ENCODE peak calls at places on chromosomes 11 and 22, in nine cellular contexts. One of them, this sample, is unnamed.

GRCh38 chr11:45852018-45852711 is 4.9 kb downstream of the CRY2 start:
- DNase-seq in stimulated activated CD4-positive, alpha-beta T cell treated with anti-CD3 and anti-CD28 coated beads, Interleukin-15, amount 100 ng/mL, for 1 hour: no peak
- DNase-seq in hypothalamus: no peak
- DNase-seq in NCI-H2171: no peak
- DNase-seq in left cardiac atrium: no peak
- DNase-seq in CD4-positive, alpha-beta T cell: no peak
- DNase-seq in activated naive CD4-positive, alpha-beta T cell treated with Interleukin-2 at 50 U/mL for 16 hours: no peak
- DNase-seq in stimulated activated CD8-positive, alpha-beta memory T cell treated with anti-CD3 and anti-CD28 coated beads, Interleukin-7, amount 100 ng/mL, for 24 hours: no peak
- DNase-seq in NCI-H1092: no peak
- DNase-seq in this sample: no peak

GRCh38 chr22:23180301-23180892 is at the start of gene BCR:
- DNase-seq in stimulated activated CD8-positive, alpha-beta memory T cell treated with anti-CD3 and anti-CD28 coated beads, Interleukin-7, amount 100 ng/mL, for 24 hours: no peak
- DNase-seq in stimulated activated CD4-positive, alpha-beta T cell treated with anti-CD3 and anti-CD28 coated beads, Interleukin-15, amount 100 ng/mL, for 1 hour: peak
- DNase-seq in NCI-H1092: peak
- DNase-seq in activated naive CD4-positive, alpha-beta T cell treated with Interleukin-2 at 50 U/mL for 16 hours: peak
- DNase-seq in NCI-H2171: peak
- DNase-seq in hypothalamus: peak
- DNase-seq in left cardiac atrium: peak
- DNase-seq in CD4-positive, alpha-beta T cell: peak
- DNase-seq in this sample: peak

GRCh38 chr11:69925366-69926196 is 106.4 kb upstream of the FGF3 start:
- DNase-seq in NCI-H1092: no peak
- DNase-seq in stimulated activated CD8-positive, alpha-beta memory T cell treated with anti-CD3 and anti-CD28 coated beads, Interleukin-7, amount 100 ng/mL, for 24 hours: no peak
- DNase-seq in left cardiac atrium: no peak
- DNase-seq in NCI-H2171: no peak
- DNase-seq in activated naive CD4-positive, alpha-beta T cell treated with Interleukin-2 at 50 U/mL for 16 hours: no peak
- DNase-seq in CD4-positive, alpha-beta T cell: no peak
- DNase-seq in hypothalamus: no peak
- DNase-seq in stimulated activated CD4-positive, alpha-beta T cell treated with anti-CD3 and anti-CD28 coated beads, Interleukin-15, amount 100 ng/mL, for 1 hour: no peak
- DNase-seq in this sample: no peak

GRCh38 chr11:63017306-63017974 is 1.8 kb upstream of the SLC22A8 start:
- DNase-seq in CD4-positive, alpha-beta T cell: no peak
- DNase-seq in left cardiac atrium: no peak
- DNase-seq in activated naive CD4-positive, alpha-beta T cell treated with Interleukin-2 at 50 U/mL for 16 hours: no peak
- DNase-seq in stimulated activated CD8-positive, alpha-beta memory T cell treated with anti-CD3 and anti-CD28 coated beads, Interleukin-7, amount 100 ng/mL, for 24 hours: no peak
- DNase-seq in NCI-H2171: no peak
- DNase-seq in NCI-H1092: peak
- DNase-seq in stimulated activated CD4-positive, alpha-beta T cell treated with anti-CD3 and anti-CD28 coated beads, Interleukin-15, amount 100 ng/mL, for 1 hour: no peak
- DNase-seq in hypothalamus: no peak
- DNase-seq in this sample: no peak

GRCh38 chr11:28760676-28761390 is 652.6 kb downstream of the METTL15 start:
- DNase-seq in left cardiac atrium: no peak
- DNase-seq in hypothalamus: no peak
- DNase-seq in activated naive CD4-positive, alpha-beta T cell treated with Interleukin-2 at 50 U/mL for 16 hours: no peak
- DNase-seq in CD4-positive, alpha-beta T cell: no peak
- DNase-seq in stimulated activated CD8-positive, alpha-beta memory T cell treated with anti-CD3 and anti-CD28 coated beads, Interleukin-7, amount 100 ng/mL, for 24 hours: no peak
- DNase-seq in NCI-H2171: no peak
- DNase-seq in NCI-H1092: no peak
- DNase-seq in stimulated activated CD4-positive, alpha-beta T cell treated with anti-CD3 and anti-CD28 coated beads, Interleukin-15, amount 100 ng/mL, for 1 hour: no peak
- DNase-seq in this sample: no peak

GRCh38 chr11:71339178-71339881 is 87.0 kb upstream of the SHANK2 start:
- DNase-seq in CD4-positive, alpha-beta T cell: no peak
- DNase-seq in stimulated activated CD4-positive, alpha-beta T cell treated with anti-CD3 and anti-CD28 coated beads, Interleukin-15, amount 100 ng/mL, for 1 hour: no peak
- DNase-seq in activated naive CD4-positive, alpha-beta T cell treated with Interleukin-2 at 50 U/mL for 16 hours: no peak
- DNase-seq in left cardiac atrium: no peak
- DNase-seq in NCI-H2171: no peak
- DNase-seq in NCI-H1092: no peak
- DNase-seq in stimulated activated CD8-positive, alpha-beta memory T cell treated with anti-CD3 and anti-CD28 coated beads, Interleukin-7, amount 100 ng/mL, for 24 hours: no peak
- DNase-seq in hypothalamus: no peak
- DNase-seq in this sample: no peak

GRCh38 chr22:32803020-32803758 is 1.7 kb downstream of the TIMP3 start:
- DNase-seq in stimulated activated CD8-positive, alpha-beta memory T cell treated with anti-CD3 and anti-CD28 coated beads, Interleukin-7, amount 100 ng/mL, for 24 hours: no peak
- DNase-seq in NCI-H2171: no peak
- DNase-seq in activated naive CD4-positive, alpha-beta T cell treated with Interleukin-2 at 50 U/mL for 16 hours: no peak
- DNase-seq in left cardiac atrium: no peak
- DNase-seq in hypothalamus: no peak
- DNase-seq in stimulated activated CD4-positive, alpha-beta T cell treated with anti-CD3 and anti-CD28 coated beads, Interleukin-15, amount 100 ng/mL, for 1 hour: no peak
- DNase-seq in CD4-positive, alpha-beta T cell: no peak
- DNase-seq in NCI-H1092: no peak
- DNase-seq in this sample: no peak

GRCh38 chr22:46075764-46076531 is 74.4 kb upstream of the PPARA start:
- DNase-seq in activated naive CD4-positive, alpha-beta T cell treated with Interleukin-2 at 50 U/mL for 16 hours: no peak
- DNase-seq in NCI-H1092: no peak
- DNase-seq in CD4-positive, alpha-beta T cell: no peak
- DNase-seq in NCI-H2171: no peak
- DNase-seq in left cardiac atrium: peak
- DNase-seq in stimulated activated CD8-positive, alpha-beta memory T cell treated with anti-CD3 and anti-CD28 coated beads, Interleukin-7, amount 100 ng/mL, for 24 hours: no peak
- DNase-seq in hypothalamus: no peak
- DNase-seq in stimulated activated CD4-positive, alpha-beta T cell treated with anti-CD3 and anti-CD28 coated beads, Interleukin-15, amount 100 ng/mL, for 1 hour: no peak
- DNase-seq in this sample: no peak

GRCh38 chr11:17651681-17652080 is 67.7 kb upstream of the MYOD1 start:
- DNase-seq in CD4-positive, alpha-beta T cell: no peak
- DNase-seq in hypothalamus: no peak
- DNase-seq in NCI-H1092: no peak
- DNase-seq in stimulated activated CD4-positive, alpha-beta T cell treated with anti-CD3 and anti-CD28 coated beads, Interleukin-15, amount 100 ng/mL, for 1 hour: no peak
- DNase-seq in NCI-H2171: peak
- DNase-seq in stimulated activated CD8-positive, alpha-beta memory T cell treated with anti-CD3 and anti-CD28 coated beads, Interleukin-7, amount 100 ng/mL, for 24 hours: no peak
- DNase-seq in left cardiac atrium: no peak
- DNase-seq in activated naive CD4-positive, alpha-beta T cell treated with Interleukin-2 at 50 U/mL for 16 hours: no peak
- DNase-seq in this sample: no peak

GRCh38 chr11:44760917-44761545 is 34.3 kb downstream of the TSPAN18 start:
- DNase-seq in activated naive CD4-positive, alpha-beta T cell treated with Interleukin-2 at 50 U/mL for 16 hours: no peak
- DNase-seq in stimulated activated CD8-positive, alpha-beta memory T cell treated with anti-CD3 and anti-CD28 coated beads, Interleukin-7, amount 100 ng/mL, for 24 hours: no peak
- DNase-seq in NCI-H1092: no peak
- DNase-seq in hypothalamus: no peak
- DNase-seq in left cardiac atrium: peak
- DNase-seq in NCI-H2171: no peak
- DNase-seq in CD4-positive, alpha-beta T cell: no peak
- DNase-seq in stimulated activated CD4-positive, alpha-beta T cell treated with anti-CD3 and anti-CD28 coated beads, Interleukin-15, amount 100 ng/mL, for 1 hour: no peak
- DNase-seq in this sample: no peak

GRCh38 chr11:862028-862703 is 19.5 kb downstream of the TSPAN4 start:
- DNase-seq in hypothalamus: no peak
- DNase-seq in CD4-positive, alpha-beta T cell: no peak
- DNase-seq in NCI-H2171: peak
- DNase-seq in left cardiac atrium: peak
- DNase-seq in activated naive CD4-positive, alpha-beta T cell treated with Interleukin-2 at 50 U/mL for 16 hours: no peak
- DNase-seq in stimulated activated CD4-positive, alpha-beta T cell treated with anti-CD3 and anti-CD28 coated beads, Interleukin-15, amount 100 ng/mL, for 1 hour: no peak
- DNase-seq in NCI-H1092: no peak
- DNase-seq in stimulated activated CD8-positive, alpha-beta memory T cell treated with anti-CD3 and anti-CD28 coated beads, Interleukin-7, amount 100 ng/mL, for 24 hours: no peak
- DNase-seq in this sample: no peak

GRCh38 chr22:20057596-20058268 is 22.3 kb upstream of the DGCR8 start:
- DNase-seq in activated naive CD4-positive, alpha-beta T cell treated with Interleukin-2 at 50 U/mL for 16 hours: no peak
- DNase-seq in stimulated activated CD4-positive, alpha-beta T cell treated with anti-CD3 and anti-CD28 coated beads, Interleukin-15, amount 100 ng/mL, for 1 hour: no peak
- DNase-seq in stimulated activated CD8-positive, alpha-beta memory T cell treated with anti-CD3 and anti-CD28 coated beads, Interleukin-7, amount 100 ng/mL, for 24 hours: no peak
- DNase-seq in left cardiac atrium: no peak
- DNase-seq in NCI-H1092: no peak
- DNase-seq in hypothalamus: no peak
- DNase-seq in CD4-positive, alpha-beta T cell: no peak
- DNase-seq in NCI-H2171: no peak
- DNase-seq in this sample: no peak

GRCh38 chr22:17083811-17084540 is 824 bp upstream of the IL17RA start:
- DNase-seq in left cardiac atrium: no peak
- DNase-seq in CD4-positive, alpha-beta T cell: no peak
- DNase-seq in stimulated activated CD4-positive, alpha-beta T cell treated with anti-CD3 and anti-CD28 coated beads, Interleukin-15, amount 100 ng/mL, for 1 hour: no peak
- DNase-seq in stimulated activated CD8-positive, alpha-beta memory T cell treated with anti-CD3 and anti-CD28 coated beads, Interleukin-7, amount 100 ng/mL, for 24 hours: no peak
- DNase-seq in NCI-H1092: no peak
- DNase-seq in hypothalamus: no peak
- DNase-seq in NCI-H2171: no peak
- DNase-seq in activated naive CD4-positive, alpha-beta T cell treated with Interleukin-2 at 50 U/mL for 16 hours: no peak
- DNase-seq in this sample: no peak

GRCh38 chr11:111793863-111794262 is 27.7 kb upstream of the PPP2R1B start:
- DNase-seq in left cardiac atrium: peak
- DNase-seq in stimulated activated CD8-positive, alpha-beta memory T cell treated with anti-CD3 and anti-CD28 coated beads, Interleukin-7, amount 100 ng/mL, for 24 hours: no peak
- DNase-seq in hypothalamus: no peak
- DNase-seq in stimulated activated CD4-positive, alpha-beta T cell treated with anti-CD3 and anti-CD28 coated beads, Interleukin-15, amount 100 ng/mL, for 1 hour: no peak
- DNase-seq in CD4-positive, alpha-beta T cell: no peak
- DNase-seq in activated naive CD4-positive, alpha-beta T cell treated with Interleukin-2 at 50 U/mL for 16 hours: no peak
- DNase-seq in NCI-H2171: no peak
- DNase-seq in NCI-H1092: no peak
- DNase-seq in this sample: no peak

GRCh38 chr11:6599449-6599848 is 4.0 kb downstream of the RRP8 start:
- DNase-seq in NCI-H1092: no peak
- DNase-seq in left cardiac atrium: no peak
- DNase-seq in hypothalamus: no peak
- DNase-seq in CD4-positive, alpha-beta T cell: no peak
- DNase-seq in activated naive CD4-positive, alpha-beta T cell treated with Interleukin-2 at 50 U/mL for 16 hours: no peak
- DNase-seq in stimulated activated CD4-positive, alpha-beta T cell treated with anti-CD3 and anti-CD28 coated beads, Interleukin-15, amount 100 ng/mL, for 1 hour: no peak
- DNase-seq in stimulated activated CD8-positive, alpha-beta memory T cell treated with anti-CD3 and anti-CD28 coated beads, Interleukin-7, amount 100 ng/mL, for 24 hours: no peak
- DNase-seq in NCI-H2171: no peak
- DNase-seq in this sample: no peak

GRCh38 chr11:134063096-134063495 is 5.8 kb upstream of the JAM3 start:
- DNase-seq in hypothalamus: no peak
- DNase-seq in NCI-H2171: no peak
- DNase-seq in stimulated activated CD4-positive, alpha-beta T cell treated with anti-CD3 and anti-CD28 coated beads, Interleukin-15, amount 100 ng/mL, for 1 hour: no peak
- DNase-seq in stimulated activated CD8-positive, alpha-beta memory T cell treated with anti-CD3 and anti-CD28 coated beads, Interleukin-7, amount 100 ng/mL, for 24 hours: no peak
- DNase-seq in NCI-H1092: no peak
- DNase-seq in CD4-positive, alpha-beta T cell: no peak
- DNase-seq in left cardiac atrium: no peak
- DNase-seq in activated naive CD4-positive, alpha-beta T cell treated with Interleukin-2 at 50 U/mL for 16 hours: no peak
- DNase-seq in this sample: no peak